ENCODE peak calls at places on chromosomes 4 and X, in ten cellular contexts. One of them, this sample, is unnamed. For H3K4me1, the result is how much of the 10 kb centered on the place peaks cover.

GRCh38 chr4:3302164-3302785 is 9.5 kb downstream of the RGS12 start:
- DNase-seq in lung: no peak
- DNase-seq in esophagus muscularis mucosa: no peak
- DNase-seq in CD8-positive, alpha-beta memory T cell: peak
- DNase-seq in psoas muscle: no peak
- DNase-seq in mammary epithelial cell: no peak
- DNase-seq in left ventricle myocardium inferior: no peak
- DNase-seq in iPS DF 6.9: no peak
- DNase-seq in GM23248: no peak
- DNase-seq in effector memory CD4-positive, alpha-beta T cell: peak
- DNase-seq in this sample: peak

GRCh38 chrX:7170903-7171302 is 22.9 kb upstream of the PUDP start:
- DNase-seq in mammary epithelial cell: no peak
- DNase-seq in psoas muscle: no peak
- DNase-seq in esophagus muscularis mucosa: no peak
- DNase-seq in left ventricle myocardium inferior: no peak
- DNase-seq in GM23248: no peak
- DNase-seq in lung: peak
- DNase-seq in CD8-positive, alpha-beta memory T cell: peak
- DNase-seq in effector memory CD4-positive, alpha-beta T cell: peak
- DNase-seq in iPS DF 6.9: no peak
- DNase-seq in this sample: no peak

GRCh38 chrX:81201692-81202412 is at the start of the genes HMGN5 and SH3BGRL:
- DNase-seq in mammary epithelial cell: peak
- DNase-seq in esophagus muscularis mucosa: peak
- DNase-seq in GM23248: peak
- DNase-seq in psoas muscle: peak
- DNase-seq in lung: peak
- DNase-seq in effector memory CD4-positive, alpha-beta T cell: peak
- DNase-seq in CD8-positive, alpha-beta memory T cell: peak
- DNase-seq in iPS DF 6.9: peak
- DNase-seq in left ventricle myocardium inferior: peak
- DNase-seq in this sample: peak

GRCh38 chr4:3598695-3599227 is 66.5 kb upstream of the LRPAP1 start:
- DNase-seq in iPS DF 6.9: no peak
- DNase-seq in effector memory CD4-positive, alpha-beta T cell: no peak
- DNase-seq in esophagus muscularis mucosa: no peak
- DNase-seq in left ventricle myocardium inferior: no peak
- DNase-seq in mammary epithelial cell: no peak
- DNase-seq in GM23248: no peak
- DNase-seq in CD8-positive, alpha-beta memory T cell: no peak
- DNase-seq in psoas muscle: no peak
- DNase-seq in lung: no peak
- DNase-seq in this sample: peak

GRCh38 chr4:40214661-40215418 is 18.0 kb downstream of the RHOH start:
- DNase-seq in esophagus muscularis mucosa: no peak
- DNase-seq in lung: no peak
- DNase-seq in effector memory CD4-positive, alpha-beta T cell: no peak
- DNase-seq in psoas muscle: no peak
- DNase-seq in GM23248: no peak
- DNase-seq in mammary epithelial cell: no peak
- DNase-seq in left ventricle myocardium inferior: no peak
- DNase-seq in iPS DF 6.9: no peak
- DNase-seq in CD8-positive, alpha-beta memory T cell: no peak
- DNase-seq in this sample: no peak

GRCh38 chr4:89123418-89123817 is 12.1 kb downstream of the TIGD2 start:
- DNase-seq in psoas muscle: no peak
- DNase-seq in left ventricle myocardium inferior: no peak
- DNase-seq in esophagus muscularis mucosa: no peak
- DNase-seq in effector memory CD4-positive, alpha-beta T cell: no peak
- DNase-seq in GM23248: no peak
- DNase-seq in lung: no peak
- DNase-seq in CD8-positive, alpha-beta memory T cell: no peak
- DNase-seq in mammary epithelial cell: peak
- DNase-seq in iPS DF 6.9: no peak
- DNase-seq in this sample: no peak

GRCh38 chr4:25860586-25861421 is 2.0 kb downstream of the SEL1L3 start:
- DNase-seq in CD8-positive, alpha-beta memory T cell: no peak
- DNase-seq in GM23248: peak
- DNase-seq in iPS DF 6.9: no peak
- DNase-seq in esophagus muscularis mucosa: no peak
- DNase-seq in mammary epithelial cell: no peak
- DNase-seq in effector memory CD4-positive, alpha-beta T cell: no peak
- DNase-seq in left ventricle myocardium inferior: no peak
- DNase-seq in psoas muscle: no peak
- DNase-seq in lung: peak
- DNase-seq in this sample: peak

GRCh38 chr4:121306932-121307331 is 73.9 kb downstream of the QRFPR start:
- DNase-seq in effector memory CD4-positive, alpha-beta T cell: no peak
- DNase-seq in mammary epithelial cell: no peak
- DNase-seq in psoas muscle: no peak
- DNase-seq in iPS DF 6.9: no peak
- DNase-seq in CD8-positive, alpha-beta memory T cell: no peak
- DNase-seq in GM23248: no peak
- DNase-seq in left ventricle myocardium inferior: no peak
- DNase-seq in lung: no peak
- DNase-seq in esophagus muscularis mucosa: no peak
- DNase-seq in this sample: no peak

GRCh38 chr4:27790911-27791310 is 930.3 kb downstream of the STIM2 start:
- DNase-seq in left ventricle myocardium inferior: no peak
- DNase-seq in mammary epithelial cell: peak
- DNase-seq in CD8-positive, alpha-beta memory T cell: no peak
- DNase-seq in iPS DF 6.9: no peak
- DNase-seq in esophagus muscularis mucosa: no peak
- DNase-seq in psoas muscle: no peak
- DNase-seq in GM23248: peak
- DNase-seq in lung: no peak
- DNase-seq in effector memory CD4-positive, alpha-beta T cell: no peak
- DNase-seq in this sample: no peak

GRCh38 chrX:130944230-130944629 is 41.2 kb upstream of the ENOX2 start:
- DNase-seq in psoas muscle: no peak
- DNase-seq in iPS DF 6.9: no peak
- DNase-seq in esophagus muscularis mucosa: no peak
- DNase-seq in left ventricle myocardium inferior: no peak
- DNase-seq in lung: no peak
- DNase-seq in effector memory CD4-positive, alpha-beta T cell: no peak
- DNase-seq in mammary epithelial cell: no peak
- DNase-seq in CD8-positive, alpha-beta memory T cell: no peak
- DNase-seq in GM23248: no peak
- DNase-seq in this sample: no peak

GRCh38 chrX:10447577-10448214 is 172.7 kb downstream of the MID1 start:
- DNase-seq in left ventricle myocardium inferior: no peak
- DNase-seq in CD8-positive, alpha-beta memory T cell: no peak
- DNase-seq in mammary epithelial cell: peak
- DNase-seq in lung: no peak
- DNase-seq in GM23248: peak
- DNase-seq in iPS DF 6.9: no peak
- DNase-seq in effector memory CD4-positive, alpha-beta T cell: no peak
- DNase-seq in psoas muscle: no peak
- DNase-seq in esophagus muscularis mucosa: no peak
- DNase-seq in this sample: no peak

DNA sequence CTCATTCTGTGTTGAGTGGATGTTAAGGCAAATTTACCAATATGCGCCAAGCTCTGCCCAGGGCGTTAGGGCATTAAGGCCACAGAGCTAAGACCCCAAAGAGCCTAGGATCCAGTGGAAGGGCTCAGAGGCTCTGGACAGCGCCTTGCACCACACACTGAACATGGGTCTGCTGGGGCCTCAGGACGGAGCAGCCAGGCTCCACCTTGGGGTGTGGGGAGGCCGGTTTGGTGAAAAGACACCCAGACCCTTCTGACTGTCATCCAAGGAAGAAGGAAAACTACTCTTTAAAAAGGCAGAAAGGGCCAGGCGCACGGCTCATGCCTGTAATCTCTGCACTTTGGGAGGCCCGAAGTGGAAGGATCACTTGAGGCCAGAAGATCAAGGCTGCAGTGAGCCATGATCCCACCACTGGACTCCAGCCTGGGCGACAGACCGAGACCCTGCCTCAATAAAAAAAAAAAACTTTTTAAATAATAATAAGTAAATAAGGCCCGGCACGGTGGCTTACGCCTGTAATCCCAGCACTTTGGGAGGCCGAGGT is 1.3 kb upstream of the MRFAP1 start:
- DNase-seq in iPS DF 6.9: no peak
- DNase-seq in psoas muscle: no peak
- DNase-seq in lung: no peak
- DNase-seq in effector memory CD4-positive, alpha-beta T cell: no peak
- DNase-seq in left ventricle myocardium inferior: no peak
- DNase-seq in mammary epithelial cell: no peak
- DNase-seq in CD8-positive, alpha-beta memory T cell: no peak
- DNase-seq in esophagus muscularis mucosa: no peak
- DNase-seq in GM23248: no peak
- DNase-seq in this sample: no peak
- H3K4me3 ChIP-seq in iPS DF 6.9: no peak
- H3K4me3 ChIP-seq in psoas muscle: peak
- H3K4me3 ChIP-seq in lung: no peak
- H3K4me3 ChIP-seq in effector memory CD4-positive, alpha-beta T cell: no peak
- H3K4me3 ChIP-seq in left ventricle myocardium inferior: peak
- H3K4me3 ChIP-seq in mammary epithelial cell: no peak
- H3K4me3 ChIP-seq in CD8-positive, alpha-beta memory T cell: no peak
- H3K4me3 ChIP-seq in esophagus muscularis mucosa: no peak
- H3K4me3 ChIP-seq in GM23248: no peak
- H3K4me3 ChIP-seq in this sample: no peak

DNA sequence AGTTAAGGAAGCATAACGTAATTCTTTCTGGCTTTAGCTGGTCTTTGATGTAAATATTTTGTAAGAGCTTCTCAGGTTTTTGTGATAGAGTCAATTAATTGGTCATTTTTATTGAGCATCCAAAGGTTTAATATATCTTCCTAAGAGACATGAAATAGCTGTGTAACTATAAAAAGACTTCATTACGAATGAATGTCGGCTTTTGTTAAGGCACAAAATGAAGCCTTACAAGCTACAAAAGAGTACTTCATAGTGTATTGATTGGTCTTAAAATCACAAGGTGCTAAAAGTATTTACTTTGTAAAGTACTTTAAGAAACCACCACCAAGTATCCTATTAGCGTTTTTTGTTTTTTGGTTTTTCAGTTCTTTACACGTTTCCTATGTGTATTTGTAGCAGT is 104.2 kb downstream of the CEP135 start:
- DNase-seq in iPS DF 6.9: no peak
- DNase-seq in esophagus muscularis mucosa: no peak
- DNase-seq in left ventricle myocardium inferior: no peak
- DNase-seq in effector memory CD4-positive, alpha-beta T cell: no peak
- DNase-seq in psoas muscle: no peak
- DNase-seq in mammary epithelial cell: no peak
- DNase-seq in GM23248: no peak
- DNase-seq in lung: no peak
- DNase-seq in CD8-positive, alpha-beta memory T cell: no peak
- DNase-seq in this sample: no peak
- H3K4me1 ChIP-seq in iPS DF 6.9: under half
- H3K4me1 ChIP-seq in esophagus muscularis mucosa: under half
- H3K4me1 ChIP-seq in left ventricle myocardium inferior: under half
- H3K4me1 ChIP-seq in effector memory CD4-positive, alpha-beta T cell: under half
- H3K4me1 ChIP-seq in psoas muscle: under half
- H3K4me1 ChIP-seq in mammary epithelial cell: under half
- H3K4me1 ChIP-seq in GM23248: under half
- H3K4me1 ChIP-seq in lung: under half
- H3K4me1 ChIP-seq in CD8-positive, alpha-beta memory T cell: under half
- H3K4me1 ChIP-seq in this sample: under half

DNA sequence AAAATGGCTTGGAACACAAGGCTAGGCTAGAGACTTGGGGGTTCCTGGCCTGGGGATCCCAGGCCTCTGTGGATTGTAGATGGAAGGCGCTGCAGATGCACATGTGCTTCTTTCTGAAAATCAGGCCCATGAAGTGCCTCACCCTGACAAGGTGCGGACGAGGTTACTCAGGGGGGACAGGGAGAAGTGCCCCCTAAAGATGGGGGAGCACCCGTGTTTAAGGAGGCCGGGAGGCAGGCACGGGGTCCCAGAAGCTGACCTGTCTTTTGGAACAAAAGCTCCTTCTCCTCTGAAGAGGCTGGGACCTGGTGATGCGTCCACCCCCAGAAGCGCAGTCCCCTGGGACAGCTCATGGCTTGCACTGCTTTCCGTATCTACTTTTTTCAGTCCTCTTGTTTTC is 2.4 kb downstream of the PDZD4 start:
- DNase-seq in left ventricle myocardium inferior: no peak
- DNase-seq in effector memory CD4-positive, alpha-beta T cell: no peak
- DNase-seq in psoas muscle: no peak
- DNase-seq in iPS DF 6.9: no peak
- DNase-seq in CD8-positive, alpha-beta memory T cell: no peak
- DNase-seq in GM23248: no peak
- DNase-seq in lung: no peak
- DNase-seq in mammary epithelial cell: no peak
- DNase-seq in esophagus muscularis mucosa: no peak
- DNase-seq in this sample: no peak
- H3K4me3 ChIP-seq in left ventricle myocardium inferior: peak
- H3K4me3 ChIP-seq in effector memory CD4-positive, alpha-beta T cell: no peak
- H3K4me3 ChIP-seq in psoas muscle: no peak
- H3K4me3 ChIP-seq in iPS DF 6.9: peak
- H3K4me3 ChIP-seq in CD8-positive, alpha-beta memory T cell: no peak
- H3K4me3 ChIP-seq in GM23248: no peak
- H3K4me3 ChIP-seq in lung: no peak
- H3K4me3 ChIP-seq in mammary epithelial cell: no peak
- H3K4me3 ChIP-seq in esophagus muscularis mucosa: no peak
- H3K4me3 ChIP-seq in this sample: no peak

GRCh38 chr4:151199496-151200190 is 77.3 kb upstream of the PRSS48 start:
- DNase-seq in left ventricle myocardium inferior: no peak
- DNase-seq in CD8-positive, alpha-beta memory T cell: no peak
- DNase-seq in lung: no peak
- DNase-seq in GM23248: peak
- DNase-seq in mammary epithelial cell: no peak
- DNase-seq in psoas muscle: no peak
- DNase-seq in esophagus muscularis mucosa: peak
- DNase-seq in iPS DF 6.9: no peak
- DNase-seq in effector memory CD4-positive, alpha-beta T cell: no peak
- DNase-seq in this sample: no peak
- H3K4me1 ChIP-seq in left ventricle myocardium inferior: half or more
- H3K4me1 ChIP-seq in CD8-positive, alpha-beta memory T cell: under half
- H3K4me1 ChIP-seq in lung: under half
- H3K4me1 ChIP-seq in GM23248: under half
- H3K4me1 ChIP-seq in mammary epithelial cell: under half
- H3K4me1 ChIP-seq in psoas muscle: under half
- H3K4me1 ChIP-seq in esophagus muscularis mucosa: half or more
- H3K4me1 ChIP-seq in iPS DF 6.9: under half
- H3K4me1 ChIP-seq in effector memory CD4-positive, alpha-beta T cell: under half
- H3K4me1 ChIP-seq in this sample: under half